ENCODE peak calls at places on chromosomes 5 and 9, in nine cellular contexts. P is D721Med; O is fibroblast of mammary gland; Y is activated CD8-positive, alpha-beta memory T cell treated with anti-CD3 and anti-CD28 coated beads for 1 hour; J is aorta; W is ureter; Q is effector memory CD8-positive, alpha-beta T cell; E is M059J; U is mesendoderm. T is an unnamed sample.

GRCh38 chr5:96942911-96943310 is 7.0 kb downstream of the LNPEP start:
- DNase-seq in J (no peak), Q (no peak), Y (no peak), P (no peak), U (no peak), W (no peak), E (peak), O (peak), T (no peak)

GRCh38 chr5:176320577-176320976 is 41.0 kb downstream of the KIAA1191 start:
- DNase-seq in Q (no peak), E (no peak), O (no peak), Y (no peak), U (no peak), P (peak), J (no peak), W (no peak), T (no peak)

GRCh38 chr9:93346240-93347112 is 105.0 kb upstream of the FAM120A start:
- DNase-seq in E (no peak), Q (no peak), O (no peak), Y (no peak), U (peak), P (no peak), J (peak), W (no peak), T (no peak)

GRCh38 chr5:135867599-135867998 is 28.0 kb downstream of the IL9 start:
- DNase-seq in W (no peak), Q (no peak), O (no peak), P (no peak), U (no peak), E (no peak), Y (no peak), J (no peak), T (no peak)

GRCh38 chr5:149959406-149960236 is 937 bp upstream of the SLC26A2 start:
- DNase-seq in W (no peak), P (no peak), E (peak), O (peak), Y (no peak), Q (peak), U (peak), J (no peak), T (peak)

GRCh38 chr9:136051568-136052432 is 43.3 kb downstream of the NACC2 start:
- DNase-seq in P (no peak), U (peak), Q (no peak), W (peak), Y (no peak), E (peak), J (peak), O (peak), T (peak)

GRCh38 chr5:93580387-93581100 is 475 bp downstream of the NR2F1-AS1 start:
- DNase-seq in J (no peak), W (no peak), P (no peak), E (peak), O (peak), U (no peak), Q (no peak), Y (no peak), T (no peak)

GRCh38 chr9:71916834-71917534 is 5.5 kb downstream of the C9orf85 start:
- DNase-seq in P (no peak), Q (no peak), J (no peak), E (no peak), O (no peak), U (no peak), W (no peak), Y (no peak), T (no peak)

GRCh38 chr5:60287174-60287771 is 393.7 kb upstream of the PDE4D start:
- DNase-seq in Y (no peak), W (no peak), E (peak), O (peak), U (peak), J (peak), P (no peak), Q (no peak), T (peak)